ENCODE peak calls at places on chromosomes 2 and 18, in six cellular contexts. Q, K, T, M, O and G are unnamed samples.
A peak's percentile ranks its signal among the peaks of the same experiment; 100 is the strongest.

GRCh38 chr2:192236136-192236535 is 41.4 kb upstream of the TMEFF2 start:
- DNase-seq in K (no peak), Q (no peak), O (peak; percentile 84), M (no peak), T (no peak), G (no peak)

GRCh38 chr2:98935111-98935770 is 784 bp downstream of the CRACDL start:
- DNase-seq in Q (no peak), K (no peak), O (no peak), T (no peak), M (no peak), G (no peak)

GRCh38 chr2:186544255-186544675 is 45.6 kb upstream of the ITGAV start:
- DNase-seq in T (no peak), K (no peak), M (no peak), O (peak; percentile 89), Q (no peak), G (no peak)

GRCh38 chr2:28593356-28593755 is 97.5 kb downstream of the PLB1 start:
- DNase-seq in M (no peak), K (no peak), T (no peak), O (no peak), Q (no peak), G (no peak)

GRCh38 chr2:15206419-15206818 is 354.7 kb downstream of the NBAS start:
- DNase-seq in K (no peak), O (no peak), T (no peak), Q (no peak), M (no peak), G (no peak)

GRCh38 chr2:94874277-94874997 is 3.2 kb downstream of the TEKT4 start:
- DNase-seq in T (peak; percentile 54), M (no peak), Q (no peak), K (peak; percentile 93), O (peak; percentile 8), G (peak; percentile 59)

GRCh38 chr2:84388133-84388532 is 70.9 kb downstream of the SUCLG1 start:
- DNase-seq in O (no peak), Q (no peak), T (no peak), M (no peak), K (no peak), G (no peak)

GRCh38 chr2:177797808-177798207 is 274.8 kb downstream of the PDE11A start:
- DNase-seq in K (no peak), T (no peak), Q (no peak), O (no peak), M (no peak), G (no peak)

GRCh38 chr2:12507295-12507694 is 209.4 kb upstream of the TRIB2 start:
- DNase-seq in Q (no peak), O (peak; percentile 79), M (no peak), K (no peak), T (no peak), G (peak; percentile 93)

GRCh38 chr18:46051731-46052461 is 20.2 kb downstream of the PSTPIP2 start:
- DNase-seq in O (peak; percentile 99), M (no peak), T (peak; percentile 25), K (no peak), Q (no peak), G (no peak)

GRCh38 chr2:9191044-9191481 is 15.5 kb upstream of the ASAP2 start:
- DNase-seq in O (peak; percentile 96), K (peak; percentile 44), M (no peak), Q (peak; percentile 63), T (no peak), G (no peak)

GRCh38 chr2:133673570-133673969 is 105.3 kb upstream of the NCKAP5 start:
- DNase-seq in K (no peak), O (no peak), M (no peak), Q (no peak), T (no peak), G (no peak)

GRCh38 chr2:101157272-101157671 is 6.1 kb upstream of the TBC1D8 start:
- DNase-seq in Q (no peak), K (no peak), T (no peak), O (no peak), M (no peak), G (no peak)

GRCh38 chr18:47604041-47604440 is 326.4 kb downstream of the SMAD2 start:
- DNase-seq in K (no peak), T (no peak), M (no peak), Q (no peak), O (no peak), G (no peak)

GRCh38 chr18:48529796-48530195 is 9.0 kb upstream of the CTIF start:
- DNase-seq in T (no peak), O (peak; percentile 92), M (no peak), K (no peak), Q (no peak), G (no peak)

GRCh38 chr18:79064228-79064627 is 5.0 kb upstream of the ATP9B start:
- DNase-seq in Q (no peak), M (no peak), T (no peak), K (no peak), O (no peak), G (no peak)

GRCh38 chr2:112885503-112885897 is 25.5 kb upstream of the IL37 start:
- DNase-seq in M (no peak), Q (no peak), O (peak; percentile 10), T (no peak), K (no peak), G (no peak)